ENCODE peak calls at places on chromosomes 2 and 18, in four cellular contexts. J is K562, P is HepG2, I is GM12878. L is an unnamed sample.

GRCh38 chr18:44568343-44568742 is 112.3 kb upstream of the SETBP1 start:
- DNase-seq in J (no peak), P (no peak), I (no peak), L (no peak)

GRCh38 chr18:303578-303977 is 35.7 kb upstream of the THOC1 start:
- DNase-seq in J (no peak), P (no peak), I (no peak), L (no peak)

GRCh38 chr18:12516049-12516677 is 108.4 kb downstream of the PRELID3A start:
- DNase-seq in J (peak; percentile 29), P (no peak), I (no peak), L (no peak)

GRCh38 chr2:120385355-120386127 is 39.6 kb downstream of the INHBB start:
- DNase-seq in J (no peak), P (no peak), I (no peak), L (no peak)

GRCh38 chr2:35582637-35583036 is 772.9 kb upstream of the CRIM1 start:
- DNase-seq in J (no peak), P (no peak), I (no peak), L (no peak)

GRCh38 chr18:9087144-9087543 is 15.4 kb upstream of the NDUFV2 start:
- DNase-seq in J (no peak), P (no peak), I (no peak), L (no peak)

GRCh38 chr2:176647325-176648155 is 378.3 kb downstream of the MTX2 start:
- DNase-seq in J (no peak), P (no peak), I (no peak), L (no peak)

GRCh38 chr2:234953116-234954031 is 1.6 kb downstream of the SH3BP4 start:
- DNase-seq in J (no peak), P (no peak), I (no peak), L (no peak)

GRCh38 chr2:149438260-149438960 is 108.0 kb downstream of the LYPD6 start:
- DNase-seq in J (no peak), P (no peak), I (no peak), L (no peak)

GRCh38 chr18:79379931-79380815 is 15.6 kb upstream of the NFATC1 start:
- DNase-seq in J (no peak), P (no peak), I (no peak), L (no peak)

GRCh38 chr2:72695676-72696075 is 130.2 kb downstream of the EXOC6B start:
- DNase-seq in J (no peak), P (no peak), I (no peak), L (no peak)

GRCh38 chr18:31941010-31941809 is 1.7 kb downstream of the TRAPPC8 start:
- DNase-seq in J (no peak), P (peak; percentile 6), I (no peak), L (no peak)

GRCh38 chr2:88059979-88060906 is 4.7 kb upstream of the KRCC1 start:
- DNase-seq in J (peak; percentile 63), P (peak; percentile 60), I (no peak), L (peak; percentile 71)

GRCh38 chr2:25379535-25379934 is 37.8 kb upstream of the DNMT3A start:
- DNase-seq in J (no peak), P (no peak), I (no peak), L (no peak)

GRCh38 chr2:182980115-182980514 is 58.1 kb downstream of the NCKAP1 start:
- DNase-seq in J (peak; percentile 47), P (peak; percentile 36), I (no peak), L (peak; percentile 41)

GRCh38 chr2:203787954-203788353 is 79.6 kb upstream of the CTLA4 start:
- DNase-seq in J (no peak), P (peak; percentile 61), I (no peak), L (no peak)

GRCh38 chr18:63264871-63265270 is 54.7 kb downstream of the BCL2 start:
- DNase-seq in J (no peak), P (no peak), I (no peak), L (no peak)

GRCh38 chr2:28377984-28378678 is 14.5 kb upstream of the FOSL2 start:
- DNase-seq in J (no peak), P (no peak), I (no peak), L (no peak)

GRCh38 chr2:24421668-24422067 is 61.3 kb upstream of the ITSN2 start:
- DNase-seq in J (peak; percentile 55), P (peak; percentile 52), I (no peak), L (peak; percentile 60)

DNA sequence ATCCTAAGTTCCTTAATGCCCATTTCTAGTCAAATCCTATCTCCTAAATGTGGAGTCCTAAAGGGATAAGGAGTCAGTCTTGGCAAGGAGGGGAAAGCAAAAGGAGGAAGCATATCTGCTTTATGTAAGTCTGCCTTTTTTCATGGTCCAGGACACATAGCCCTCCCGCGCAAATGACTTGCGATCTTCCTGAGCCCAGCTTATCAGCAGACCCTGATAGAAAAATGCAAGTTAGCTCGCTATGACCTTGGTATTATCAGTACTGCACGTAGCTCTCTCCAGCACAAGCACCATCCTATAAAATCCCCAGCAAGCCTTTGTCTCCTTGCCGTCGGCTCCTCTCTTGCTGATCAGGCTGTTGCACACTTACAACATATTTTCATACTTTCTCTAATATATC is 281.4 kb upstream of the KCNH7 start:
- DNase-seq in J (no peak), P (no peak), I (no peak), L (no peak)
- TF ChIP-seq ZBTB33 in J (no peak), P (no peak), I (no peak), L (no peak)

GRCh38 chr2:238161291-238162051 is 2.7 kb downstream of the ERFE start:
- DNase-seq in J (no peak), P (no peak), I (no peak), L (peak; percentile 22)
- TF ChIP-seq CHD2 in J (no peak), P (no peak), I (no peak), L (no peak)

GRCh38 chr2:26455801-26456700 is 21.9 kb downstream of the OTOF start:
- DNase-seq in J (no peak), P (no peak), I (no peak), L (no peak)
- TF ChIP-seq ZBTB33 in J (no peak), P (no peak), I (no peak), L (no peak)

GRCh38 chr2:199366406-199366805 is 91.3 kb downstream of the SATB2 start:
- DNase-seq in J (no peak), P (peak; percentile 41), I (no peak), L (no peak)

DNA sequence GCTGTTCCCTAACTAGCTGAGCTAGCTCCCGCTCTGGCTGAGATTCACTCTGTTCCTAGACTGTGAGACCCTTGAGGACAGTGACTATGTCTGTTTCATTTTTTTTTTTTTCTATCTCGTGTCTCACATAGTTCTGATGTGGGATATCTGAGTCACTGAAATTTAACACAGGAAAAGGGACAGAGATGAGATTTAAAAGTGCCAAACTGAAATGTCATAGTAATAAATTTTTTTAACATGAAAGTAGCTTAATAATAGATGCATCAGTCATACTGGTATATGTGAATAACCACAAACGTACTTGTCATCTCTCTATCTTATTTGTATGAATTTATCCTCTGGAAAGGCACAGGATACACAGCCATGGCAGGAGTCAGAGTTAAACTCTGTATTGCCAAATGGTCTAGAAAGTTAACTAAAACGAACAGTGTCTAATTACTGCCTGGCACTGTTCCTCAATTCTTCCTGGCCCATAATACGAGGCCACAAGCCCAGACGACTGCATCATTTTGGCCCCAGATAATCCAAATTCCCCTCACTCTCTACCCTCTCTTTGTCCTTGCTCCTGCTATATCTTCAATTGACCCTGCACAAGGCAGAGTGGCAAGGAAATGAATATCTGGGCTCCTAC is 87.5 kb downstream of the SATB2 start:
- DNase-seq in J (no peak), P (no peak), I (no peak), L (no peak)
- TF ChIP-seq CHD2 in J (no peak), P (no peak), I (no peak), L (no peak)

GRCh38 chr2:1584051-1584531 is 160.2 kb downstream of the PXDN start:
- DNase-seq in J (no peak), P (no peak), I (no peak), L (no peak)

GRCh38 chr2:1585635-1586034 is 158.7 kb downstream of the PXDN start:
- DNase-seq in J (no peak), P (no peak), I (no peak), L (no peak)

GRCh38 chr2:1582891-1583341 is 161.4 kb downstream of the PXDN start:
- DNase-seq in J (no peak), P (no peak), I (no peak), L (no peak)

GRCh38 chr2:1586251-1586945 is 157.9 kb downstream of the PXDN start:
- DNase-seq in J (no peak), P (no peak), I (no peak), L (no peak)

DNA sequence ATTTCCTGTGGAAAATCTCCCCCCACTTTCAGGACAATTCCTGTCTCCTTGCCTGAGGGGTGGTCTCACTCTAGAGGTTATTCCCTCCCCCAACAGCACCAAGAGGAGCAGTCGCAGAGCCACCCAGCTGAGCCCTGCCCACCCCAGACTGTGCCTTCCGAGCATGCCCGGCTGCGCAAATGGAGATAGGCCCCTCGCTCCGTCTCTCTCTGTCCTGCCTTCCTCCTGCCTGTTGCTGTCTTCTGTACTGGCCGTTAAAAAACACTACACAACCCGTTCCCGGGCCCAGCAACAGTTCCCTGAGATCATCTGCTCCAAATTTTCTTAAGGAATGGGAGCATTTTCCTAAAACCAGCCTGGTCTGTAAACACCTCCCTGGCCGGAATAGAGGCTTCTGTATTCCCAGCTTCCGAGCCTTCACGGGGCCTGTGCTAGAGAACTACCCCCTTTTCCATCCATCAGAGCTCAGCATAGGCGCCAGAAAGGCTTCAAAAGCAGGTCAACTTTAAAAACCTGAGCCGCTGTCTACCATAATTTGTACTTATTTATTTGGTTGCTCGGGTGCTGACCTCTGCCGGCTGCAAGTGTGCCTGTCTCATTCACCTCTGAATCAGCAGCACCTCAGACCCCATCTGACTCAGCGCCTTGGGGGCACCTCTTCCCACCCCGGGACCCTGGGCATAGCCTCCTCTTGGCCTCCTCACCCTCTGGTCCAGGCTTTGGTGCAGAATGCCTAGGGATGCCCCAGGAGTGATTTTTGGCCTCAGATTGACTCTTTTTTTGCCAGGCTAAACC is 159.4 kb downstream of the PXDN start:
- DNase-seq in J (no peak), P (no peak), I (no peak), L (no peak)
- TF ChIP-seq ZBTB33 in J (no peak), P (no peak), I (no peak), L (no peak)

GRCh38 chr2:219042750-219043149 is 1.4 kb upstream of the CFAP65 start:
- DNase-seq in J (no peak), P (no peak), I (no peak), L (no peak)

GRCh38 chr2:219041252-219041651 is at the start of gene CFAP65:
- DNase-seq in J (peak; percentile 12), P (no peak), I (no peak), L (peak; percentile 84)

GRCh38 chr2:219049282-219049681 is 8.0 kb upstream of the CFAP65 start:
- DNase-seq in J (no peak), P (no peak), I (no peak), L (no peak)

GRCh38 chr2:219042157-219042556 is 841 bp upstream of the CFAP65 start:
- DNase-seq in J (no peak), P (no peak), I (no peak), L (no peak)

GRCh38 chr2:219045937-219046550 is 4.7 kb upstream of the CFAP65 start:
- DNase-seq in J (peak; percentile 47), P (no peak), I (no peak), L (no peak)
- TF ChIP-seq CHD2 in J (no peak), P (no peak), I (no peak), L (no peak)

GRCh38 chr2:170404846-170405245 is 226.9 kb downstream of the MYO3B start:
- DNase-seq in J (no peak), P (no peak), I (no peak), L (no peak)

GRCh38 chr2:170401187-170401586 is 223.2 kb downstream of the MYO3B start:
- DNase-seq in J (no peak), P (no peak), I (no peak), L (no peak)

GRCh38 chr2:170408461-170409163 is 230.7 kb downstream of the MYO3B start:
- DNase-seq in J (no peak), P (no peak), I (no peak), L (peak; percentile 12)

GRCh38 chr2:170409164-170409535 is 231.2 kb downstream of the MYO3B start:
- DNase-seq in J (peak; percentile 79), P (peak; percentile 71), I (no peak), L (peak; percentile 66)

GRCh38 chr2:170405326-170405725 is 227.4 kb downstream of the MYO3B start:
- DNase-seq in J (no peak), P (no peak), I (no peak), L (no peak)
- TF ChIP-seq ZBTB33 in J (no peak), P (no peak), I (no peak), L (no peak)